ENCODE peak calls at places on chromosomes 13 and 19, in six cellular contexts. One of them, this sample, is unnamed.

GRCh38 chr19:35773020-35773809 is 2.1 kb upstream of the ARHGAP33 start:
- DNase-seq in breast epithelium: no peak
- DNase-seq in suprapubic skin: no peak
- DNase-seq in fibroblast of mammary gland: peak
- DNase-seq in transverse colon: no peak
- DNase-seq in GM23338: no peak
- DNase-seq in this sample: no peak

GRCh38 chr13:74047925-74048324 is 86.3 kb downstream of the KLF12 start:
- DNase-seq in breast epithelium: no peak
- DNase-seq in suprapubic skin: no peak
- DNase-seq in fibroblast of mammary gland: no peak
- DNase-seq in transverse colon: peak
- DNase-seq in GM23338: no peak
- DNase-seq in this sample: no peak

GRCh38 chr13:28320884-28321574 is 173.9 kb downstream of the FLT1 start:
- DNase-seq in breast epithelium: no peak
- DNase-seq in suprapubic skin: no peak
- DNase-seq in fibroblast of mammary gland: no peak
- DNase-seq in transverse colon: no peak
- DNase-seq in GM23338: no peak
- DNase-seq in this sample: no peak

GRCh38 chr19:1131718-1132552 is 28.1 kb downstream of the GPX4 start:
- DNase-seq in breast epithelium: peak
- DNase-seq in suprapubic skin: peak
- DNase-seq in fibroblast of mammary gland: peak
- DNase-seq in transverse colon: peak
- DNase-seq in GM23338: peak
- DNase-seq in this sample: peak

GRCh38 chr13:113184568-113185440 is 23.7 kb downstream of the PCID2 start:
- DNase-seq in breast epithelium: no peak
- DNase-seq in suprapubic skin: no peak
- DNase-seq in fibroblast of mammary gland: no peak
- DNase-seq in transverse colon: no peak
- DNase-seq in GM23338: no peak
- DNase-seq in this sample: no peak

GRCh38 chr13:46403851-46404731 is 17.0 kb upstream of the RUBCNL start:
- DNase-seq in breast epithelium: no peak
- DNase-seq in suprapubic skin: no peak
- DNase-seq in fibroblast of mammary gland: no peak
- DNase-seq in transverse colon: no peak
- DNase-seq in GM23338: no peak
- DNase-seq in this sample: no peak

GRCh38 chr13:50914848-50915247 is 5.3 kb downstream of the RNASEH2B start:
- DNase-seq in breast epithelium: no peak
- DNase-seq in suprapubic skin: no peak
- DNase-seq in fibroblast of mammary gland: peak
- DNase-seq in transverse colon: no peak
- DNase-seq in GM23338: no peak
- DNase-seq in this sample: no peak

GRCh38 chr13:26400545-26400944 is 146.6 kb downstream of the CDK8 start:
- DNase-seq in breast epithelium: no peak
- DNase-seq in suprapubic skin: no peak
- DNase-seq in fibroblast of mammary gland: no peak
- DNase-seq in transverse colon: no peak
- DNase-seq in GM23338: no peak
- DNase-seq in this sample: no peak

GRCh38 chr19:19539738-19540703 is 2.0 kb downstream of the CILP2 start:
- DNase-seq in breast epithelium: no peak
- DNase-seq in suprapubic skin: no peak
- DNase-seq in fibroblast of mammary gland: peak
- DNase-seq in transverse colon: peak
- DNase-seq in GM23338: peak
- DNase-seq in this sample: peak

GRCh38 chr19:15283141-15283885 is 49.0 kb downstream of the BRD4 start:
- DNase-seq in breast epithelium: no peak
- DNase-seq in suprapubic skin: no peak
- DNase-seq in fibroblast of mammary gland: peak
- DNase-seq in transverse colon: no peak
- DNase-seq in GM23338: no peak
- DNase-seq in this sample: peak

GRCh38 chr13:31495336-31495735 is 244.0 kb upstream of the RXFP2 start:
- DNase-seq in breast epithelium: no peak
- DNase-seq in suprapubic skin: no peak
- DNase-seq in fibroblast of mammary gland: no peak
- DNase-seq in transverse colon: no peak
- DNase-seq in GM23338: no peak
- DNase-seq in this sample: no peak

GRCh38 chr13:80011448-80012212 is 329.3 kb downstream of the SPRY2 start:
- DNase-seq in breast epithelium: no peak
- DNase-seq in suprapubic skin: no peak
- DNase-seq in fibroblast of mammary gland: no peak
- DNase-seq in transverse colon: peak
- DNase-seq in GM23338: no peak
- DNase-seq in this sample: no peak

GRCh38 chr19:5292843-5293606 is 47.6 kb downstream of the PTPRS start:
- DNase-seq in breast epithelium: peak
- DNase-seq in suprapubic skin: no peak
- DNase-seq in fibroblast of mammary gland: peak
- DNase-seq in transverse colon: peak
- DNase-seq in GM23338: peak
- DNase-seq in this sample: peak

GRCh38 chr13:54775501-54776191 is 1747.0 kb downstream of the OLFM4 start:
- DNase-seq in breast epithelium: no peak
- DNase-seq in suprapubic skin: no peak
- DNase-seq in fibroblast of mammary gland: no peak
- DNase-seq in transverse colon: no peak
- DNase-seq in GM23338: no peak
- DNase-seq in this sample: no peak

GRCh38 chr13:42574435-42575311 is 721 bp downstream of the TNFSF11 start:
- DNase-seq in breast epithelium: no peak
- DNase-seq in suprapubic skin: no peak
- DNase-seq in fibroblast of mammary gland: no peak
- DNase-seq in transverse colon: no peak
- DNase-seq in GM23338: peak
- DNase-seq in this sample: no peak

GRCh38 chr13:24626449-24626848 is 53.8 kb upstream of the ATP12A start:
- DNase-seq in breast epithelium: no peak
- DNase-seq in suprapubic skin: peak
- DNase-seq in fibroblast of mammary gland: no peak
- DNase-seq in transverse colon: no peak
- DNase-seq in GM23338: no peak
- DNase-seq in this sample: no peak

GRCh38 chr19:41265376-41266153 is 1.4 kb downstream of the HNRNPUL1 start:
- DNase-seq in breast epithelium: peak
- DNase-seq in suprapubic skin: no peak
- DNase-seq in fibroblast of mammary gland: peak
- DNase-seq in transverse colon: peak
- DNase-seq in GM23338: peak
- DNase-seq in this sample: peak

GRCh38 chr19:48907671-48908070 is 7.6 kb downstream of the NUCB1 start:
- DNase-seq in breast epithelium: no peak
- DNase-seq in suprapubic skin: no peak
- DNase-seq in fibroblast of mammary gland: no peak
- DNase-seq in transverse colon: peak
- DNase-seq in GM23338: no peak
- DNase-seq in this sample: no peak

GRCh38 chr13:107799001-107799400 is 416.3 kb downstream of the LIG4 start:
- DNase-seq in breast epithelium: no peak
- DNase-seq in suprapubic skin: no peak
- DNase-seq in fibroblast of mammary gland: no peak
- DNase-seq in transverse colon: no peak
- DNase-seq in GM23338: no peak
- DNase-seq in this sample: no peak

GRCh38 chr13:110702089-110702488 is 3.8 kb downstream of the CARS2 start:
- DNase-seq in breast epithelium: no peak
- DNase-seq in suprapubic skin: no peak
- DNase-seq in fibroblast of mammary gland: no peak
- DNase-seq in transverse colon: no peak
- DNase-seq in GM23338: no peak
- DNase-seq in this sample: no peak

GRCh38 chr19:41449079-41449864 is 6.3 kb downstream of the ERICH4 start:
- DNase-seq in breast epithelium: peak
- DNase-seq in suprapubic skin: no peak
- DNase-seq in fibroblast of mammary gland: peak
- DNase-seq in transverse colon: peak
- DNase-seq in GM23338: peak
- DNase-seq in this sample: peak

GRCh38 chr19:58150328-58150921 is at the start of gene ZNF329:
- DNase-seq in breast epithelium: peak
- DNase-seq in suprapubic skin: peak
- DNase-seq in fibroblast of mammary gland: peak
- DNase-seq in transverse colon: peak
- DNase-seq in GM23338: peak
- DNase-seq in this sample: peak

GRCh38 chr19:50646074-50646807 is 3.0 kb upstream of the C19orf81 start:
- DNase-seq in breast epithelium: no peak
- DNase-seq in suprapubic skin: no peak
- DNase-seq in fibroblast of mammary gland: peak
- DNase-seq in transverse colon: no peak
- DNase-seq in GM23338: no peak
- DNase-seq in this sample: no peak

GRCh38 chr19:6730153-6730804 is 7.1 kb downstream of the GPR108 start:
- DNase-seq in breast epithelium: no peak
- DNase-seq in suprapubic skin: no peak
- DNase-seq in fibroblast of mammary gland: peak
- DNase-seq in transverse colon: peak
- DNase-seq in GM23338: peak
- DNase-seq in this sample: peak
- H3K4me3 ChIP-seq in breast epithelium: no peak
- H3K4me3 ChIP-seq in suprapubic skin: no peak
- H3K4me3 ChIP-seq in fibroblast of mammary gland: no peak
- H3K4me3 ChIP-seq in transverse colon: peak
- H3K4me3 ChIP-seq in GM23338: peak
- H3K4me3 ChIP-seq in this sample: no peak

DNA sequence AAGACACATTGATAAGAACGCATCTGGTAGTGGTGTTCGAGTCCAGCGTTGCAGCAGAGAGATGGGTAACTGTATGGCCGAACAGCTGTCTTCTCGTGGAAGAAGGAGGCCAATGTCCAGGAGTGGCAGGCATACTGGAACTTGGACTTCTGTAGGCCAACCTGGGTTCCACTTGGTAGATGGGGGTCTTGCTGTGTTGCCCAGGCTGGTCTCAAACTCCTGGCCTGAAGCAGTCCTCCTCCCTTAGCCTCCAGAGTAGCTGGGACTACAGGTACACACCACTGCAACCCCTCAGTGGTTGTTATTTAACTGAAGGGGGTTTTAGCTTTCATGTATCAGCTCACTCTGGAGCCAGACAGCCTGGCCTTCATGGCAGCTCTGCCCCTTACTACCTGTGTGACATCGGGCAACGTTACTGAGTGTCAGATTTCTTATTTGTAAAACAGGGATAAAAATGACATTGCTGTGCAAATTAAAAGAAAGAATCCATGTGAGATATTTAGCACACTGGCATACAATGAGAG is 2.4 kb upstream of the UQCRFS1 start:
- DNase-seq in breast epithelium: no peak
- DNase-seq in suprapubic skin: no peak
- DNase-seq in fibroblast of mammary gland: no peak
- DNase-seq in transverse colon: no peak
- DNase-seq in GM23338: no peak
- DNase-seq in this sample: no peak
- H3K4me3 ChIP-seq in breast epithelium: no peak
- H3K4me3 ChIP-seq in suprapubic skin: no peak
- H3K4me3 ChIP-seq in fibroblast of mammary gland: no peak
- H3K4me3 ChIP-seq in transverse colon: no peak
- H3K4me3 ChIP-seq in GM23338: no peak
- H3K4me3 ChIP-seq in this sample: no peak

DNA sequence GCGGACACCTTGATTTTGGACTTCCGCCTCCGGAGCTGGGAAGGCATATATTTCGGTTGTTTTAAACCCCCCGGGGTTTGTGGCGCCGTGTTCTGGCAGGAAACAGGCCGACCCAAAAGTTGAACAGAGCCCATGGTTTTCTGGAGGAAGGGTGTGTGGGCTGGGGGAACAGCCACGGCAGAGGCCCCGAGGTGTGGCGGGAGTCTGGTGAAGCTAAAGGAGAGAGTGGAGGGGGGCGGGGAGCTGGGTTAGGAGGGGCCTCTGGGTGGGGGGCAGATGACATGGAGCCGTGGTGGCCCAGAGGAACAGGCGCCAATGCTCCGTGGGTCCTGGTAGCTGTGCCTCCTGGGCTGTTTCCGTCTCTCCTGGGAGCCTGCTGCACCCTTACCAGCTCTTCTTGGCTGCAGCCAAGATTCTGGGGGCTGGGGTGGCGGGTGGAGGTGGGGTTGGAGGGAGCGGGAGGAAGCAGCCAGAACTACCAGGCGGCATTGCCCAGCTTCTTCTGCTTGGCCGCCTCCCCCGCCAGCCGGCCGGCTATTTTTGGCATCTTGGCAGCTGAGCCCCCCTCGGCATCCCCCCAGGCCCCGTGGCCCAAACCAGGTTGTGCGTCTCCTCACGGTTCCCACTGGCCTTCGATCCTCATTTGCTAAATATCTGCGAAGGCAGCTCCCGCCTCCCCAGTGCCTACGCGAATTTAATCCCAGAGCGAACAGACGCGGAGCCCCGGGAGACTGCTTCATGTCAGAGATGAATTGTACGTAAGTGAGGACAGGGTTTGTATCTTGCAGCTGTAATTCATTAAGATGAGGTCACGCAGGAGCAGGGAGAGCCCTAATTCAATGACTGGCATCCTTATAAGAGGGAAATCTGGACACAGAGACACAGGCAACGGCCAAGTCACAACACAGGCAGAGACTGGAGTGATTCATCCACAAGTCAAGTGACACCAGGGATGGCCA is 12.7 kb upstream of the PEAK3 start:
- DNase-seq in breast epithelium: no peak
- DNase-seq in suprapubic skin: no peak
- DNase-seq in fibroblast of mammary gland: peak
- DNase-seq in transverse colon: no peak
- DNase-seq in GM23338: no peak
- DNase-seq in this sample: no peak
- H3K4me3 ChIP-seq in breast epithelium: peak
- H3K4me3 ChIP-seq in suprapubic skin: peak
- H3K4me3 ChIP-seq in fibroblast of mammary gland: no peak
- H3K4me3 ChIP-seq in transverse colon: no peak
- H3K4me3 ChIP-seq in GM23338: no peak
- H3K4me3 ChIP-seq in this sample: no peak

GRCh38 chr19:38412961-38413360 is 10.1 kb downstream of the FAM98C start:
- DNase-seq in breast epithelium: no peak
- DNase-seq in suprapubic skin: no peak
- DNase-seq in fibroblast of mammary gland: no peak
- DNase-seq in transverse colon: no peak
- DNase-seq in GM23338: no peak
- DNase-seq in this sample: no peak

GRCh38 chr19:38411041-38411712 is 8.3 kb downstream of the FAM98C start:
- DNase-seq in breast epithelium: no peak
- DNase-seq in suprapubic skin: no peak
- DNase-seq in fibroblast of mammary gland: no peak
- DNase-seq in transverse colon: no peak
- DNase-seq in GM23338: no peak
- DNase-seq in this sample: no peak

GRCh38 chr19:38413416-38413815 is 10.5 kb downstream of the FAM98C start:
- DNase-seq in breast epithelium: no peak
- DNase-seq in suprapubic skin: no peak
- DNase-seq in fibroblast of mammary gland: no peak
- DNase-seq in transverse colon: no peak
- DNase-seq in GM23338: no peak
- DNase-seq in this sample: no peak

GRCh38 chr19:38409631-38410133 is 6.8 kb downstream of the FAM98C start:
- DNase-seq in breast epithelium: no peak
- DNase-seq in suprapubic skin: no peak
- DNase-seq in fibroblast of mammary gland: peak
- DNase-seq in transverse colon: no peak
- DNase-seq in GM23338: no peak
- DNase-seq in this sample: peak

GRCh38 chr19:38412491-38412890 is 9.6 kb downstream of the FAM98C start:
- DNase-seq in breast epithelium: no peak
- DNase-seq in suprapubic skin: no peak
- DNase-seq in fibroblast of mammary gland: no peak
- DNase-seq in transverse colon: no peak
- DNase-seq in GM23338: no peak
- DNase-seq in this sample: no peak
- H3K4me3 ChIP-seq in breast epithelium: no peak
- H3K4me3 ChIP-seq in suprapubic skin: no peak
- H3K4me3 ChIP-seq in fibroblast of mammary gland: no peak
- H3K4me3 ChIP-seq in transverse colon: no peak
- H3K4me3 ChIP-seq in GM23338: no peak
- H3K4me3 ChIP-seq in this sample: no peak